ENCODE peak calls at places on chromosomes 7 and 10, in ten cellular contexts. One of them, this sample, is unnamed.

GRCh38 chr7:79434867-79435266 is 18.6 kb downstream of the MAGI2 start:
- DNase-seq in pancreas: no peak
- DNase-seq in adrenal gland: no peak
- DNase-seq in GM23338: no peak
- DNase-seq in sigmoid colon: no peak
- DNase-seq in fibroblast of mammary gland: no peak
- DNase-seq in body of pancreas: no peak
- DNase-seq in psoas muscle: no peak
- DNase-seq in SK-N-SH: no peak
- DNase-seq in cardiac muscle cell: no peak
- DNase-seq in this sample: peak

GRCh38 chr7:13106513-13106912 is 419.1 kb downstream of the ARL4A start:
- DNase-seq in pancreas: no peak
- DNase-seq in adrenal gland: no peak
- DNase-seq in GM23338: no peak
- DNase-seq in sigmoid colon: no peak
- DNase-seq in fibroblast of mammary gland: peak
- DNase-seq in body of pancreas: no peak
- DNase-seq in psoas muscle: no peak
- DNase-seq in SK-N-SH: no peak
- DNase-seq in cardiac muscle cell: no peak
- DNase-seq in this sample: no peak

GRCh38 chr7:129752760-129753159 is 141.2 kb downstream of the NRF1 start:
- DNase-seq in pancreas: no peak
- DNase-seq in adrenal gland: no peak
- DNase-seq in GM23338: no peak
- DNase-seq in sigmoid colon: no peak
- DNase-seq in fibroblast of mammary gland: peak
- DNase-seq in body of pancreas: no peak
- DNase-seq in psoas muscle: no peak
- DNase-seq in SK-N-SH: no peak
- DNase-seq in cardiac muscle cell: no peak
- DNase-seq in this sample: no peak

GRCh38 chr10:122878799-122879338 is 512 bp downstream of the FAM24B start:
- DNase-seq in pancreas: peak
- DNase-seq in adrenal gland: no peak
- DNase-seq in GM23338: no peak
- DNase-seq in sigmoid colon: no peak
- DNase-seq in fibroblast of mammary gland: peak
- DNase-seq in body of pancreas: peak
- DNase-seq in psoas muscle: no peak
- DNase-seq in SK-N-SH: peak
- DNase-seq in cardiac muscle cell: no peak
- DNase-seq in this sample: no peak

GRCh38 chr7:139687980-139688632 is 89.7 kb downstream of the HIPK2 start:
- DNase-seq in pancreas: no peak
- DNase-seq in adrenal gland: peak
- DNase-seq in GM23338: no peak
- DNase-seq in sigmoid colon: no peak
- DNase-seq in fibroblast of mammary gland: peak
- DNase-seq in body of pancreas: no peak
- DNase-seq in psoas muscle: no peak
- DNase-seq in SK-N-SH: no peak
- DNase-seq in cardiac muscle cell: no peak
- DNase-seq in this sample: peak

GRCh38 chr7:76296743-76297740 is 5.4 kb upstream of the HSPB1 start:
- DNase-seq in pancreas: peak
- DNase-seq in adrenal gland: no peak
- DNase-seq in GM23338: no peak
- DNase-seq in sigmoid colon: peak
- DNase-seq in fibroblast of mammary gland: peak
- DNase-seq in body of pancreas: peak
- DNase-seq in psoas muscle: no peak
- DNase-seq in SK-N-SH: no peak
- DNase-seq in cardiac muscle cell: no peak
- DNase-seq in this sample: peak

GRCh38 chr10:132459252-132460028 is 62.4 kb downstream of the PWWP2B start:
- DNase-seq in pancreas: peak
- DNase-seq in adrenal gland: no peak
- DNase-seq in GM23338: no peak
- DNase-seq in sigmoid colon: no peak
- DNase-seq in fibroblast of mammary gland: no peak
- DNase-seq in body of pancreas: peak
- DNase-seq in psoas muscle: peak
- DNase-seq in SK-N-SH: no peak
- DNase-seq in cardiac muscle cell: no peak
- DNase-seq in this sample: no peak

GRCh38 chr7:105399043-105399725 is 10.5 kb upstream of the SRPK2 start:
- DNase-seq in pancreas: no peak
- DNase-seq in adrenal gland: no peak
- DNase-seq in GM23338: peak
- DNase-seq in sigmoid colon: no peak
- DNase-seq in fibroblast of mammary gland: peak
- DNase-seq in body of pancreas: no peak
- DNase-seq in psoas muscle: no peak
- DNase-seq in SK-N-SH: peak
- DNase-seq in cardiac muscle cell: no peak
- DNase-seq in this sample: peak

GRCh38 chr7:50348469-50349162 is 44.1 kb downstream of the IKZF1 start:
- DNase-seq in pancreas: no peak
- DNase-seq in adrenal gland: no peak
- DNase-seq in GM23338: no peak
- DNase-seq in sigmoid colon: no peak
- DNase-seq in fibroblast of mammary gland: no peak
- DNase-seq in body of pancreas: no peak
- DNase-seq in psoas muscle: no peak
- DNase-seq in SK-N-SH: no peak
- DNase-seq in cardiac muscle cell: no peak
- DNase-seq in this sample: no peak

GRCh38 chr10:53401536-53401935 is 629.0 kb upstream of the MBL2 start:
- DNase-seq in pancreas: no peak
- DNase-seq in adrenal gland: no peak
- DNase-seq in GM23338: no peak
- DNase-seq in sigmoid colon: no peak
- DNase-seq in fibroblast of mammary gland: no peak
- DNase-seq in body of pancreas: no peak
- DNase-seq in psoas muscle: no peak
- DNase-seq in SK-N-SH: no peak
- DNase-seq in cardiac muscle cell: no peak
- DNase-seq in this sample: no peak

GRCh38 chr7:151759591-151760042 is 117.3 kb downstream of the PRKAG2 start:
- DNase-seq in pancreas: no peak
- DNase-seq in adrenal gland: peak
- DNase-seq in GM23338: peak
- DNase-seq in sigmoid colon: peak
- DNase-seq in fibroblast of mammary gland: peak
- DNase-seq in body of pancreas: peak
- DNase-seq in psoas muscle: peak
- DNase-seq in SK-N-SH: peak
- DNase-seq in cardiac muscle cell: peak
- DNase-seq in this sample: peak

GRCh38 chr7:138980575-138981285 is 459 bp downstream of the KIAA1549 start:
- DNase-seq in pancreas: peak
- DNase-seq in adrenal gland: no peak
- DNase-seq in GM23338: peak
- DNase-seq in sigmoid colon: no peak
- DNase-seq in fibroblast of mammary gland: no peak
- DNase-seq in body of pancreas: no peak
- DNase-seq in psoas muscle: no peak
- DNase-seq in SK-N-SH: peak
- DNase-seq in cardiac muscle cell: no peak
- DNase-seq in this sample: peak

DNA sequence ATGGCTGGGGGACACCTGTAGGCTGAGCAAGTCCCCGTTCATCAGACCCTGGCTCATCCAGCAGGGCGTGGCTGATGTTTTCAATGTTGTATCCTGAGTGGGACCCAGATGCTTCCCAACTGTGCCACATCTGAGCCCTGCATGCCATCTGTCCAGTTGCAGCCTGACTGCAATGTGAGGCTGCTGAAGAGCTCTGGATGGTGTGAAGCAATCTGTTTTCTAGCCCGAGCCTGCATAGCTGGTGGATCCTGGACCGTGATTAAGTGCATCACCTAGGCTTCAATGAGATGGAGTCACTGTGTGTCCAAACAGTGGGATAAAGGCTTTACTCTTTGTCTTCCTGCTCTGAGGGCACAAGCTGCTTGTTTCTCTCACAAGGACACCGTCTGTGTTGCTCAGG is 99.8 kb downstream of the TCF7L2 start:
- DNase-seq in pancreas: no peak
- DNase-seq in adrenal gland: no peak
- DNase-seq in GM23338: no peak
- DNase-seq in sigmoid colon: no peak
- DNase-seq in fibroblast of mammary gland: no peak
- DNase-seq in body of pancreas: no peak
- DNase-seq in psoas muscle: no peak
- DNase-seq in SK-N-SH: no peak
- DNase-seq in cardiac muscle cell: no peak
- DNase-seq in this sample: no peak
- H3K4me3 ChIP-seq in pancreas: no peak
- H3K4me3 ChIP-seq in adrenal gland: no peak
- H3K4me3 ChIP-seq in GM23338: no peak
- H3K4me3 ChIP-seq in sigmoid colon: no peak
- H3K4me3 ChIP-seq in fibroblast of mammary gland: no peak
- H3K4me3 ChIP-seq in body of pancreas: no peak
- H3K4me3 ChIP-seq in psoas muscle: no peak
- H3K4me3 ChIP-seq in SK-N-SH: no peak
- H3K4me3 ChIP-seq in cardiac muscle cell: no peak
- H3K4me3 ChIP-seq in this sample: no peak

GRCh38 chr10:59808896-59809643 is 55.8 kb upstream of the MRLN start:
- DNase-seq in pancreas: peak
- DNase-seq in adrenal gland: peak
- DNase-seq in GM23338: peak
- DNase-seq in sigmoid colon: peak
- DNase-seq in fibroblast of mammary gland: peak
- DNase-seq in body of pancreas: peak
- DNase-seq in psoas muscle: peak
- DNase-seq in SK-N-SH: peak
- DNase-seq in cardiac muscle cell: peak
- DNase-seq in this sample: peak
- TF ChIP-seq CTCF in pancreas: peak
- TF ChIP-seq CTCF in adrenal gland: peak
- TF ChIP-seq CTCF in GM23338: peak
- TF ChIP-seq CTCF in sigmoid colon: peak
- TF ChIP-seq CTCF in fibroblast of mammary gland: peak
- TF ChIP-seq CTCF in body of pancreas: peak
- TF ChIP-seq CTCF in psoas muscle: peak
- TF ChIP-seq CTCF in SK-N-SH: peak
- TF ChIP-seq CTCF in cardiac muscle cell: peak
- TF ChIP-seq CTCF in this sample: peak

GRCh38 chr10:8055420-8056349 is 1.2 kb downstream of the GATA3 start:
- DNase-seq in pancreas: no peak
- DNase-seq in adrenal gland: no peak
- DNase-seq in GM23338: peak
- DNase-seq in sigmoid colon: no peak
- DNase-seq in fibroblast of mammary gland: no peak
- DNase-seq in body of pancreas: no peak
- DNase-seq in psoas muscle: no peak
- DNase-seq in SK-N-SH: no peak
- DNase-seq in cardiac muscle cell: no peak
- DNase-seq in this sample: no peak

GRCh38 chr10:8058274-8059111 is 4.0 kb downstream of the GATA3 start:
- DNase-seq in pancreas: no peak
- DNase-seq in adrenal gland: no peak
- DNase-seq in GM23338: peak
- DNase-seq in sigmoid colon: no peak
- DNase-seq in fibroblast of mammary gland: no peak
- DNase-seq in body of pancreas: no peak
- DNase-seq in psoas muscle: no peak
- DNase-seq in SK-N-SH: no peak
- DNase-seq in cardiac muscle cell: no peak
- DNase-seq in this sample: no peak

GRCh38 chr10:8057636-8058273 is 3.3 kb downstream of the GATA3 start:
- DNase-seq in pancreas: no peak
- DNase-seq in adrenal gland: peak
- DNase-seq in GM23338: peak
- DNase-seq in sigmoid colon: no peak
- DNase-seq in fibroblast of mammary gland: no peak
- DNase-seq in body of pancreas: no peak
- DNase-seq in psoas muscle: no peak
- DNase-seq in SK-N-SH: no peak
- DNase-seq in cardiac muscle cell: peak
- DNase-seq in this sample: no peak

GRCh38 chr10:8056378-8056777 is 1.9 kb downstream of the GATA3 start:
- DNase-seq in pancreas: no peak
- DNase-seq in adrenal gland: no peak
- DNase-seq in GM23338: no peak
- DNase-seq in sigmoid colon: no peak
- DNase-seq in fibroblast of mammary gland: no peak
- DNase-seq in body of pancreas: no peak
- DNase-seq in psoas muscle: no peak
- DNase-seq in SK-N-SH: no peak
- DNase-seq in cardiac muscle cell: no peak
- DNase-seq in this sample: no peak

GRCh38 chr10:8056891-8057331 is 2.4 kb downstream of the GATA3 start:
- DNase-seq in pancreas: no peak
- DNase-seq in adrenal gland: no peak
- DNase-seq in GM23338: peak
- DNase-seq in sigmoid colon: no peak
- DNase-seq in fibroblast of mammary gland: no peak
- DNase-seq in body of pancreas: no peak
- DNase-seq in psoas muscle: peak
- DNase-seq in SK-N-SH: no peak
- DNase-seq in cardiac muscle cell: no peak
- DNase-seq in this sample: no peak
- H3K4me3 ChIP-seq in pancreas: no peak
- H3K4me3 ChIP-seq in adrenal gland: no peak
- H3K4me3 ChIP-seq in GM23338: peak
- H3K4me3 ChIP-seq in sigmoid colon: no peak
- H3K4me3 ChIP-seq in fibroblast of mammary gland: no peak
- H3K4me3 ChIP-seq in body of pancreas: no peak
- H3K4me3 ChIP-seq in psoas muscle: peak
- H3K4me3 ChIP-seq in SK-N-SH: peak
- H3K4me3 ChIP-seq in cardiac muscle cell: peak
- H3K4me3 ChIP-seq in this sample: peak

DNA sequence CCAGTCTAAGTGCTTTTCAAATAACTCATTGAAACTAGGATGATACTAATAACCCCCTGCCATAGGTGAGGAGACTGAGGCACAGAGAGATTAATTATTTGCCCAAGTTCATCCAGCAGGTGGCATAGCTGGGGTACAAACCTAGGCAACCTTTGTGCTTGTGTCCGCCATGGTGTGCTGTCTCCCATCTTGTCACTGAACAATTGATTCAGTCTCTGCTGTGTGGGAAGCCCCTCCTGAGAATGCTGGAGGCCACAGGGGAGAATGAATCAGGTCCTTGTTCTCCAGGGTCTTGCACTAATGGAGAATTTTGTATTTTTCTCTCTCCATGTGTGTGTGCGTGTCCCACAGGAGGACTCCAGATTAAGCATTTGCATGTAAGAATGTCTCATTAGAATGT is 15.8 kb upstream of the TMEM236 start:
- DNase-seq in pancreas: no peak
- DNase-seq in adrenal gland: no peak
- DNase-seq in GM23338: no peak
- DNase-seq in sigmoid colon: no peak
- DNase-seq in fibroblast of mammary gland: no peak
- DNase-seq in body of pancreas: no peak
- DNase-seq in psoas muscle: no peak
- DNase-seq in SK-N-SH: no peak
- DNase-seq in cardiac muscle cell: no peak
- DNase-seq in this sample: no peak
- TF ChIP-seq CTCF in pancreas: no peak
- TF ChIP-seq CTCF in adrenal gland: no peak
- TF ChIP-seq CTCF in GM23338: peak
- TF ChIP-seq CTCF in sigmoid colon: no peak
- TF ChIP-seq CTCF in fibroblast of mammary gland: no peak
- TF ChIP-seq CTCF in body of pancreas: no peak
- TF ChIP-seq CTCF in psoas muscle: no peak
- TF ChIP-seq CTCF in SK-N-SH: no peak
- TF ChIP-seq CTCF in cardiac muscle cell: no peak
- TF ChIP-seq CTCF in this sample: no peak

GRCh38 chr10:30151581-30152389 is 92.4 kb upstream of the JCAD start:
- DNase-seq in pancreas: no peak
- DNase-seq in adrenal gland: peak
- DNase-seq in GM23338: peak
- DNase-seq in sigmoid colon: no peak
- DNase-seq in fibroblast of mammary gland: peak
- DNase-seq in body of pancreas: peak
- DNase-seq in psoas muscle: no peak
- DNase-seq in SK-N-SH: peak
- DNase-seq in cardiac muscle cell: no peak
- DNase-seq in this sample: peak
- H3K4me3 ChIP-seq in pancreas: no peak
- H3K4me3 ChIP-seq in adrenal gland: no peak
- H3K4me3 ChIP-seq in GM23338: no peak
- H3K4me3 ChIP-seq in sigmoid colon: no peak
- H3K4me3 ChIP-seq in fibroblast of mammary gland: no peak
- H3K4me3 ChIP-seq in body of pancreas: no peak
- H3K4me3 ChIP-seq in psoas muscle: no peak
- H3K4me3 ChIP-seq in SK-N-SH: no peak
- H3K4me3 ChIP-seq in cardiac muscle cell: no peak
- H3K4me3 ChIP-seq in this sample: no peak